ENCODE peak calls at places on chromosomes 6 and 20, in seven cellular contexts. N is SJSA1, V is left lung, I is adrenal gland, J is K562, G is aorta, O is testis. D is an unnamed sample. For H3K27me3 and H3K36me3, the result is how much of the 10 kb centered on the place peaks cover.

GRCh38 chr6:107869871-107870270 is 45.8 kb upstream of the SCML4 start:
- DNase-seq in J (no peak), G (no peak), I (no peak), O (no peak), V (no peak), N (no peak), D (peak)

GRCh38 chr20:56515657-56516381 is 8.7 kb upstream of the FAM209A start:
- DNase-seq in V (no peak), J (no peak), O (no peak), I (no peak), N (no peak), G (no peak), D (no peak)

GRCh38 chr6:26754212-26754611 is 94.7 kb upstream of the ZNF322 start:
- DNase-seq in V (no peak), J (no peak), G (no peak), O (no peak), I (no peak), N (no peak), D (no peak)

GRCh38 chr6:31727034-31727716 is 1.9 kb downstream of the DDAH2 start:
- DNase-seq in O (no peak), J (no peak), G (no peak), V (peak), I (no peak), N (no peak), D (peak)

GRCh38 chr6:160661129-160661723 is 2.8 kb downstream of the LPA start:
- DNase-seq in I (no peak), V (no peak), N (no peak), J (no peak), O (no peak), G (no peak), D (no peak)

GRCh38 chr6:38915205-38915925 is 133.2 kb upstream of the GLP1R start:
- DNase-seq in I (no peak), V (no peak), G (no peak), N (no peak), O (no peak), J (no peak), D (no peak)

GRCh38 chr20:61584851-61585250 is 332.8 kb downstream of the CDH4 start:
- DNase-seq in V (no peak), I (no peak), O (no peak), J (no peak), G (no peak), N (no peak), D (no peak)

GRCh38 chr6:93746892-93747291 is 327.5 kb upstream of the EPHA7 start:
- DNase-seq in I (no peak), O (no peak), J (no peak), G (no peak), V (no peak), N (no peak), D (no peak)

GRCh38 chr6:97215157-97215769 is 67.8 kb downstream of the MMS22L start:
- DNase-seq in O (peak), V (no peak), J (peak), I (peak), G (peak), N (peak), D (peak)

GRCh38 chr20:32285621-32286334 is 8.3 kb downstream of the KIF3B start:
- DNase-seq in G (no peak), O (no peak), N (no peak), J (peak), I (no peak), V (no peak), D (no peak)

GRCh38 chr20:610130-611046 is at the start of gene TCF15:
- DNase-seq in G (no peak), I (no peak), V (no peak), O (peak), N (no peak), J (peak), D (peak)

GRCh38 chr6:41642960-41643898 is 5.0 kb downstream of the MDFI start:
- DNase-seq in I (no peak), J (no peak), V (no peak), O (no peak), G (peak), N (no peak), D (no peak)
- H3K27me3 ChIP-seq in I (under half), J (half or more), V (under half), O (under half), G (under half), N (under half), D (under half)

GRCh38 chr20:51493346-51493791 is 49.1 kb downstream of the NFATC2 start:
- DNase-seq in I (no peak), G (no peak), O (no peak), V (no peak), J (peak), N (no peak), D (no peak)
- H3K36me3 ChIP-seq in I (under half), G (under half), O (under half), V (under half), J (under half), N (under half), D (under half)

GRCh38 chr6:1606533-1607235 is 3.0 kb upstream of the FOXC1 start:
- DNase-seq in O (no peak), N (no peak), G (peak), I (no peak), V (no peak), J (no peak), D (peak)
- H3K4me3 ChIP-seq in O (no peak), N (no peak), G (peak), I (no peak), V (no peak), J (no peak), D (peak)

GRCh38 chr6:110287462-110288341 is 70.4 kb downstream of the METTL24 start:
- DNase-seq in J (no peak), I (no peak), N (no peak), V (no peak), O (no peak), G (no peak), D (no peak)
- H3K27me3 ChIP-seq in J (under half), I (under half), N (under half), V (under half), O (under half), G (under half), D (under half)

DNA sequence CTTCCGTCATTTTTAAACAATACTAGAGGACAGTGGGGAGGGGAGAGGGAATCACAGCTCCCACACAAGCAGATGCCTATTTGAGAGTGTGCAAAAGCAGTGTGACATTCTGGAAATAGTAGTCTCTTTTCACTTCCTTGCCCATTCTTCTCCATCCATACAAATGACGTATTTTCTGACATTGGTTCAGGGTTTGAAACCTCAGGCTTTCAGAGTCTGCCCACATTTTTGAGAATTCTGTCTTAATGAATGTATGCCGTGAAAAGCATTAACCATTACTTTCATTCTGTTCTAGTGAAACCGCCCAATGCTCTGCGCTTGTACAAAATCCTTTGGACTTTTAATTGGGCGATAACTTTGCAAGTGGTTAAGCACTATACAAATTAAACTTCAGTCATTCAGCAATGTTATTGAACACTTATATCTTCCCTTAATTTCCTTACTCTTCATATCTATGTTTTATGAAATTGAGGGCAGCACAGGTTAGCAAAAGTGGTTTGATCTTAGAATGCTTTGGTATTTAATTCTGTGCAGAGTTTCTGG is 265.7 kb downstream of the SOX4 start:
- DNase-seq in V (no peak), G (no peak), N (no peak), O (no peak), I (no peak), J (no peak), D (no peak)
- H3K36me3 ChIP-seq in V (under half), G (under half), N (under half), O (under half), I (under half), J (under half), D (under half)

GRCh38 chr6:129679758-129680157 is 30.2 kb downstream of the ARHGAP18 start:
- DNase-seq in O (no peak), V (no peak), N (no peak), I (no peak), G (no peak), J (peak), D (no peak)
- H3K4me3 ChIP-seq in O (no peak), V (no peak), N (no peak), I (no peak), G (no peak), J (no peak), D (no peak)

GRCh38 chr6:43987838-43988439 is 139.3 kb downstream of the MRPL14 start:
- DNase-seq in I (no peak), N (no peak), V (no peak), J (no peak), G (peak), O (no peak), D (no peak)
- H3K27me3 ChIP-seq in I (under half), N (under half), V (under half), J (under half), G (under half), O (under half), D (under half)

D was measured in H7.